ENCODE peak calls at places on chromosomes 7 and 10, in five cellular contexts. W is T-helper 17 cell, F is Calu3, K is NCI-H1417, U is T-cell. I is an unnamed sample.

GRCh38 chr7:79610301-79610700 is 156.8 kb upstream of the MAGI2 start:
- DNase-seq in W (no peak), F (no peak), K (no peak), U (no peak), I (no peak)

GRCh38 chr10:131089150-131089549 is 222.4 kb downstream of the TCERG1L start:
- DNase-seq in W (no peak), F (no peak), K (no peak), U (no peak), I (no peak)

GRCh38 chr10:80211786-80212185 is 6.4 kb upstream of the ANXA11 start:
- DNase-seq in W (no peak), F (no peak), K (no peak), U (no peak), I (no peak)

GRCh38 chr10:131816157-131816775 is 84.5 kb upstream of the PPP2R2D start:
- DNase-seq in W (no peak), F (no peak), K (no peak), U (no peak), I (peak; percentile 38)

GRCh38 chr10:62036186-62037081 is 134.9 kb downstream of the ARID5B start:
- DNase-seq in W (no peak), F (no peak), K (peak; percentile 42), U (no peak), I (no peak)

GRCh38 chr10:86648706-86649426 is 5.5 kb upstream of the OPN4 start:
- DNase-seq in W (no peak), F (no peak), K (peak; percentile 1), U (no peak), I (peak; percentile 35)

GRCh38 chr7:99201027-99201426 is 6.9 kb downstream of the KPNA7 start:
- DNase-seq in W (no peak), F (peak; percentile 57), K (no peak), U (no peak), I (no peak)

GRCh38 chr10:126387041-126387908 is 1.0 kb downstream of the ADAM12 start:
- DNase-seq in W (peak; percentile 59), F (peak; percentile 31), K (peak; percentile 23), U (peak; percentile 45), I (peak; percentile 92)

GRCh38 chr10:2891073-2891769 is 176.1 kb upstream of the PFKP start:
- DNase-seq in W (no peak), F (no peak), K (no peak), U (no peak), I (no peak)

GRCh38 chr10:29105516-29106215 is 183.2 kb upstream of the LYZL1 start:
- DNase-seq in W (no peak), F (peak; percentile 19), K (no peak), U (no peak), I (no peak)

GRCh38 chr7:123662755-123663154 is 7.1 kb downstream of the LMOD2 start:
- DNase-seq in W (no peak), F (no peak), K (no peak), U (no peak), I (no peak)

GRCh38 chr10:103265712-103266329 is 11.1 kb upstream of the INA start:
- DNase-seq in W (no peak), F (peak; percentile 70), K (no peak), U (peak; percentile 19), I (no peak)

GRCh38 chr10:71931295-71931694 is 32.9 kb upstream of the CHST3 start:
- DNase-seq in W (no peak), F (no peak), K (no peak), U (no peak), I (no peak)

GRCh38 chr10:97895915-97896314 is 46.3 kb downstream of the GOLGA7B start:
- DNase-seq in W (no peak), F (no peak), K (peak; percentile 6), U (no peak), I (no peak)

GRCh38 chr10:67794909-67795460 is 43.0 kb downstream of the DNAJC12 start:
- DNase-seq in W (no peak), F (no peak), K (no peak), U (no peak), I (no peak)

GRCh38 chr10:61761825-61762217 is 99.1 kb downstream of the CABCOCO1 start:
- DNase-seq in W (no peak), F (no peak), K (peak; percentile 72), U (no peak), I (no peak)

GRCh38 chr7:156000601-156001396 is 188.5 kb upstream of the SHH start:
- DNase-seq in W (no peak), F (no peak), K (no peak), U (no peak), I (no peak)

GRCh38 chr7:114921636-114922150 is at the start of gene MDFIC:
- DNase-seq in W (peak; percentile 29), F (no peak), K (no peak), U (no peak), I (peak; percentile 91)

GRCh38 chr10:95306851-95307250 is 16.0 kb upstream of the PDLIM1 start:
- DNase-seq in W (no peak), F (no peak), K (no peak), U (no peak), I (no peak)

GRCh38 chr7:137656227-137656849 is 190.4 kb downstream of the DGKI start:
- DNase-seq in W (no peak), F (peak; percentile 75), K (peak; percentile 87), U (peak; percentile 41), I (peak; percentile 76)

GRCh38 chr7:100219271-100219737 is 445 bp upstream of the PVRIG start:
- DNase-seq in W (no peak), F (no peak), K (no peak), U (peak; percentile 20), I (no peak)

GRCh38 chr7:513521-514166 is 6.0 kb downstream of the PDGFA start:
- DNase-seq in W (no peak), F (no peak), K (no peak), U (no peak), I (no peak)

GRCh38 chr10:50552308-50552707 is 71.4 kb downstream of the SGMS1 start:
- DNase-seq in W (no peak), F (no peak), K (no peak), U (no peak), I (no peak)

GRCh38 chr7:77359599-77359998 is 56.5 kb downstream of the GSAP start:
- DNase-seq in W (no peak), F (no peak), K (no peak), U (no peak), I (no peak)

I was measured in upper lobe of left lung.